ENCODE peak calls at places on chromosomes 5 and 9, in four cellular contexts. D is LoVo, M is A549, U is thoracic aorta. T is an unnamed sample.

GRCh38 chr9:110126986-110127864 is 80.7 kb downstream of the C9orf152 start:
- DNase-seq in M (no peak), U (no peak), D (no peak), T (no peak)

GRCh38 chr9:132410642-132411041 is 631 bp downstream of the CFAP77 start:
- DNase-seq in M (no peak), D (no peak), U (no peak), T (no peak)

GRCh38 chr9:70165006-70165602 is 93.7 kb upstream of the SMC5 start:
- DNase-seq in U (no peak), D (no peak), M (no peak), T (no peak)

GRCh38 chr9:90919883-90920282 is 118.3 kb downstream of the SYK start:
- DNase-seq in M (no peak), D (no peak), U (peak; percentile 34), T (no peak)

GRCh38 chr5:132419517-132420468 is 50.3 kb downstream of the SLC22A5 start:
- DNase-seq in M (peak; percentile 88), D (peak; percentile 83), U (no peak), T (peak; percentile 54)

GRCh38 chr9:136880651-136881050 is 5.7 kb upstream of the TRAF2 start:
- DNase-seq in M (no peak), D (no peak), U (no peak), T (no peak)

GRCh38 chr9:92463989-92464388 is 18.3 kb downstream of the ASPN start:
- DNase-seq in M (no peak), U (no peak), D (no peak), T (no peak)

GRCh38 chr5:14064841-14065240 is 78.3 kb upstream of the TRIO start:
- DNase-seq in U (no peak), M (no peak), D (no peak), T (no peak)

GRCh38 chr5:164742025-164742424 is 1236.6 kb downstream of the MAT2B start:
- DNase-seq in D (no peak), U (no peak), M (no peak), T (no peak)

GRCh38 chr9:113566712-113567071 is 103.2 kb downstream of the RGS3 start:
- DNase-seq in U (no peak), D (no peak), M (no peak), T (no peak)

GRCh38 chr5:93611900-93612898 is 29.2 kb downstream of the NR2F1 start:
- DNase-seq in U (no peak), D (peak; percentile 24), M (no peak), T (no peak)

GRCh38 chr9:108468364-108468763 is 387.4 kb downstream of the ACTL7B start:
- DNase-seq in M (peak; percentile 27), D (no peak), U (no peak), T (no peak)

GRCh38 chr9:137406876-137407589 is 15.9 kb downstream of the EXD3 start:
- DNase-seq in D (no peak), U (no peak), M (peak; percentile 64), T (peak; percentile 80)

GRCh38 chr9:131382850-131383729 is 10.8 kb upstream of the PRRC2B start:
- DNase-seq in D (peak; percentile 35), U (no peak), M (peak; percentile 69), T (no peak)